ENCODE peak calls at places on chromosomes 1 and 21, in seven cellular contexts. K is H9; N is breast epithelium; A is RWPE2; D is A549; V is CD4-positive, alpha-beta T cell; Y is tibial nerve. Z is an unnamed sample.

GRCh38 chr1:195717651-195718050 is 890.6 kb downstream of the KCNT2 start:
- DNase-seq in K (no peak), N (no peak), A (no peak), D (peak; percentile 19), V (no peak), Y (no peak), Z (no peak)

GRCh38 chr1:209747580-209748262 is 8.1 kb upstream of the TRAF3IP3 start:
- DNase-seq in K (peak; percentile 100), N (peak; percentile 92), A (peak; percentile 93), D (peak; percentile 97), V (peak; percentile 73), Y (peak; percentile 76), Z (peak; percentile 95)

GRCh38 chr1:166974647-166975345 is 544 bp downstream of the ILDR2 start:
- DNase-seq in K (no peak), N (no peak), A (no peak), D (no peak), V (no peak), Y (no peak), Z (no peak)

GRCh38 chr1:93758842-93759515 is 77.3 kb upstream of the BCAR3 start:
- DNase-seq in K (no peak), N (no peak), A (no peak), D (peak; percentile 34), V (no peak), Y (no peak), Z (no peak)

GRCh38 chr1:234533034-234533571 is 54.1 kb upstream of the TARBP1 start:
- DNase-seq in K (no peak), N (no peak), A (peak; percentile 66), D (no peak), V (no peak), Y (peak; percentile 51), Z (peak; percentile 97)

GRCh38 chr1:59061876-59062275 is 235.0 kb upstream of the FGGY start:
- DNase-seq in K (no peak), N (no peak), A (no peak), D (peak; percentile 44), V (no peak), Y (peak; percentile 49), Z (no peak)

GRCh38 chr21:18646114-18646513 is 242.5 kb upstream of the TMPRSS15 start:
- DNase-seq in K (no peak), N (no peak), A (no peak), D (no peak), V (no peak), Y (no peak), Z (no peak)

GRCh38 chr1:97488505-97488904 is 432.3 kb downstream of the DPYD start:
- DNase-seq in K (no peak), N (no peak), A (no peak), D (peak; percentile 4), V (no peak), Y (no peak), Z (no peak)

GRCh38 chr1:56525463-56526155 is 53.8 kb downstream of the PLPP3 start:
- DNase-seq in K (no peak), N (no peak), A (no peak), D (no peak), V (no peak), Y (no peak), Z (no peak)

GRCh38 chr1:231040019-231040799 is at the start of gene FAM89A:
- DNase-seq in K (peak; percentile 57), N (peak; percentile 55), A (no peak), D (peak; percentile 46), V (peak; percentile 55), Y (peak; percentile 33), Z (no peak)

GRCh38 chr1:157813269-157813668 is 6.7 kb downstream of the FCRL1 start:
- DNase-seq in K (no peak), N (no peak), A (no peak), D (no peak), V (no peak), Y (no peak), Z (no peak)

GRCh38 chr1:179047637-179048002 is 21.9 kb downstream of the FAM20B start:
- DNase-seq in K (no peak), N (no peak), A (no peak), D (no peak), V (no peak), Y (no peak), Z (no peak)

GRCh38 chr1:198686069-198686728 is 47.4 kb downstream of the PTPRC start:
- DNase-seq in K (no peak), N (no peak), A (no peak), D (peak; percentile 30), V (no peak), Y (no peak), Z (no peak)

GRCh38 chr1:198497326-198498220 is 42.9 kb downstream of the ATP6V1G3 start:
- DNase-seq in K (no peak), N (no peak), A (no peak), D (no peak), V (no peak), Y (no peak), Z (no peak)

GRCh38 chr21:38341546-38342012 is 84.8 kb downstream of the KCNJ15 start:
- DNase-seq in K (no peak), N (no peak), A (no peak), D (no peak), V (no peak), Y (no peak), Z (no peak)

GRCh38 chr1:201011616-201012015 is 11.9 kb downstream of the KIF21B start:
- DNase-seq in K (no peak), N (no peak), A (no peak), D (no peak), V (no peak), Y (no peak), Z (no peak)

GRCh38 chr1:229249854-229250644 is 20.9 kb upstream of the RAB4A start:
- DNase-seq in K (no peak), N (no peak), A (no peak), D (no peak), V (no peak), Y (no peak), Z (no peak)
- H3K27ac ChIP-seq in K (no peak overlapping the region), N (peak overlapping the region; percentile 59), A (no peak overlapping the region), D (no peak overlapping the region), V (no peak overlapping the region), Y (no peak overlapping the region), Z (no peak overlapping the region)

GRCh38 chr1:5857011-5857410 is 135.2 kb downstream of the NPHP4 start:
- DNase-seq in K (no peak), N (no peak), A (no peak), D (no peak), V (no peak), Y (no peak), Z (no peak)

GRCh38 chr1:5856246-5856815 is 135.9 kb downstream of the NPHP4 start:
- DNase-seq in K (peak; percentile 44), N (no peak), A (no peak), D (no peak), V (no peak), Y (no peak), Z (no peak)

GRCh38 chr1:5857508-5858090 is 134.6 kb downstream of the NPHP4 start:
- DNase-seq in K (no peak), N (no peak), A (no peak), D (no peak), V (no peak), Y (no peak), Z (no peak)

GRCh38 chr1:5855196-5855897 is 136.9 kb downstream of the NPHP4 start:
- DNase-seq in K (no peak), N (no peak), A (no peak), D (no peak), V (no peak), Y (no peak), Z (no peak)

GRCh38 chr1:5854754-5855153 is 137.5 kb downstream of the NPHP4 start:
- DNase-seq in K (no peak), N (no peak), A (no peak), D (no peak), V (no peak), Y (no peak), Z (no peak)
- H3K27ac ChIP-seq in K (no peak overlapping the region), N (no peak overlapping the region), A (no peak overlapping the region), D (no peak overlapping the region), V (no peak overlapping the region), Y (no peak overlapping the region), Z (no peak overlapping the region)

GRCh38 chr1:54378884-54379445 is 27.2 kb downstream of the SSBP3 start:
- DNase-seq in K (no peak), N (no peak), A (no peak), D (no peak), V (no peak), Y (no peak), Z (no peak)

GRCh38 chr1:54379481-54380284 is 26.5 kb downstream of the SSBP3 start:
- DNase-seq in K (no peak), N (no peak), A (no peak), D (no peak), V (no peak), Y (no peak), Z (no peak)

GRCh38 chr1:54378157-54378883 is 27.9 kb downstream of the SSBP3 start:
- DNase-seq in K (peak; percentile 77), N (no peak), A (no peak), D (no peak), V (no peak), Y (no peak), Z (no peak)

GRCh38 chr1:54381524-54381923 is 24.7 kb downstream of the SSBP3 start:
- DNase-seq in K (no peak), N (no peak), A (no peak), D (no peak), V (no peak), Y (no peak), Z (no peak)

DNA sequence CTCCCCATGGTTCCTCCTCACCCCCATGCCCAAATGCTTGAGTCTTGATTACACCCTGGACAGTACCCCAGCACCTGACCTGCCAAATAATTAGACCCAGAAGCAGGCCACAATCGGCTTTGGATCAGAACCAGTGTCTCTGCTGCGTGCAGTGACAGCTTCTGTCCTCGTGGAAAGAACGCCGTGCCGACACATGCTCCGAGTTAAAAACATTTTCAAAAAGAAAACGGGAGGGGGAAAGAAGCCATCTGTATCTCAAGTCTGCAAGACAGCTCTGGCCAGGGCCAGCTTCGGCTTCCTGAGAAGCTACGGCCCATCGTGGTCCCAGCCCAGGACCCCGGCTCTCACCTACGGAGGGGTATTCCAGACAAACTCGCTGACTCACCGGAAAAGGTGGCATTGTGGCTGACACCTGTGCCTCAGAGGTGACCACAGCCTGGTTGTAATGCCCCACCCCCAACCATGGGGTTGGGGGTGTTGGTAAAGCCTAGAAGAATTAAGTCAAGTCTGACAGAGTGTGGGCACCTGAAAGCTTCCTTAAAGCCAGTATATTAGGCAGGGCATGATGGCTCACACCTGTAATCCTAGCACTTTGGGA is 25.8 kb downstream of the SSBP3 start:
- DNase-seq in K (no peak), N (no peak), A (no peak), D (no peak), V (no peak), Y (no peak), Z (no peak)
- H3K27ac ChIP-seq in K (no peak overlapping the region), N (no peak overlapping the region), A (no peak overlapping the region), D (no peak overlapping the region), V (no peak overlapping the region), Y (peak overlapping the region; percentile 46), Z (no peak overlapping the region)

GRCh38 chr1:44645466-44646244 is 28.6 kb downstream of the TMEM53 start:
- DNase-seq in K (no peak), N (no peak), A (no peak), D (no peak), V (no peak), Y (no peak), Z (no peak)

GRCh38 chr1:44647896-44648295 is 26.4 kb downstream of the TMEM53 start:
- DNase-seq in K (no peak), N (no peak), A (no peak), D (no peak), V (no peak), Y (no peak), Z (no peak)

GRCh38 chr1:44644806-44645205 is 29.5 kb downstream of the TMEM53 start:
- DNase-seq in K (no peak), N (no peak), A (no peak), D (no peak), V (no peak), Y (no peak), Z (no peak)

GRCh38 chr1:44646711-44647110 is 27.6 kb downstream of the TMEM53 start:
- DNase-seq in K (no peak), N (no peak), A (no peak), D (no peak), V (no peak), Y (no peak), Z (no peak)

GRCh38 chr1:44646276-44646675 is 28.0 kb downstream of the TMEM53 start:
- DNase-seq in K (no peak), N (no peak), A (no peak), D (no peak), V (no peak), Y (no peak), Z (no peak)
- H3K27ac ChIP-seq in K (no peak overlapping the region), N (peak overlapping the region; percentile 57), A (no peak overlapping the region), D (no peak overlapping the region), V (no peak overlapping the region), Y (peak overlapping the region; percentile 72), Z (no peak overlapping the region)